ENCODE peak calls at places on chromosomes 2 and 18, in seven cellular contexts. One of them, this sample, is unnamed.

GRCh38 chr2:153047220-153047619 is 328.8 kb downstream of the ARL6IP6 start:
- DNase-seq in Panc1: no peak
- DNase-seq in SK-N-SH: no peak
- DNase-seq in HepG2: no peak
- DNase-seq in sigmoid colon: no peak
- DNase-seq in stomach: no peak
- DNase-seq in GM23338: peak; percentile 34
- DNase-seq in this sample: no peak

GRCh38 chr2:162379719-162380580 is 36.0 kb downstream of the GCA start:
- DNase-seq in stomach: no peak
- DNase-seq in GM23338: no peak
- DNase-seq in SK-N-SH: no peak
- DNase-seq in sigmoid colon: no peak
- DNase-seq in Panc1: no peak
- DNase-seq in HepG2: no peak
- DNase-seq in this sample: no peak

GRCh38 chr18:48342125-48342524 is 67.1 kb downstream of the ZBTB7C start:
- DNase-seq in SK-N-SH: peak; percentile 48
- DNase-seq in Panc1: no peak
- DNase-seq in GM23338: no peak
- DNase-seq in stomach: no peak
- DNase-seq in sigmoid colon: no peak
- DNase-seq in HepG2: no peak
- DNase-seq in this sample: no peak

GRCh38 chr2:45812039-45812500 is 160.6 kb downstream of the PRKCE start:
- DNase-seq in sigmoid colon: no peak
- DNase-seq in Panc1: no peak
- DNase-seq in HepG2: no peak
- DNase-seq in stomach: no peak
- DNase-seq in SK-N-SH: no peak
- DNase-seq in GM23338: no peak
- DNase-seq in this sample: no peak

GRCh38 chr18:50775207-50775606 is 44.6 kb downstream of the MRO start:
- DNase-seq in stomach: no peak
- DNase-seq in Panc1: no peak
- DNase-seq in HepG2: no peak
- DNase-seq in GM23338: peak; percentile 20
- DNase-seq in SK-N-SH: no peak
- DNase-seq in sigmoid colon: no peak
- DNase-seq in this sample: no peak

GRCh38 chr2:177758591-177759371 is 313.8 kb downstream of the PDE11A start:
- DNase-seq in Panc1: peak; percentile 8
- DNase-seq in GM23338: peak; percentile 82
- DNase-seq in HepG2: peak; percentile 16
- DNase-seq in stomach: no peak
- DNase-seq in sigmoid colon: no peak
- DNase-seq in SK-N-SH: peak; percentile 51
- DNase-seq in this sample: no peak

GRCh38 chr18:51865538-51865937 is 474.5 kb upstream of the DCC start:
- DNase-seq in sigmoid colon: no peak
- DNase-seq in SK-N-SH: no peak
- DNase-seq in GM23338: no peak
- DNase-seq in Panc1: no peak
- DNase-seq in HepG2: no peak
- DNase-seq in stomach: no peak
- DNase-seq in this sample: no peak

GRCh38 chr2:38152093-38152492 is 76.1 kb upstream of the CYP1B1 start:
- DNase-seq in stomach: no peak
- DNase-seq in GM23338: no peak
- DNase-seq in HepG2: no peak
- DNase-seq in Panc1: no peak
- DNase-seq in sigmoid colon: no peak
- DNase-seq in SK-N-SH: no peak
- DNase-seq in this sample: no peak

GRCh38 chr2:128308284-128308731 is 10.4 kb downstream of the HS6ST1 start:
- DNase-seq in Panc1: no peak
- DNase-seq in GM23338: no peak
- DNase-seq in sigmoid colon: peak; percentile 73
- DNase-seq in SK-N-SH: no peak
- DNase-seq in stomach: no peak
- DNase-seq in HepG2: no peak
- DNase-seq in this sample: no peak

GRCh38 chr2:237488295-237488694 is 1.2 kb downstream of the MLPH start:
- DNase-seq in SK-N-SH: no peak
- DNase-seq in sigmoid colon: no peak
- DNase-seq in Panc1: no peak
- DNase-seq in GM23338: no peak
- DNase-seq in stomach: peak; percentile 66
- DNase-seq in HepG2: no peak
- DNase-seq in this sample: no peak

GRCh38 chr18:48924621-48925601 is 25.9 kb downstream of the SMAD7 start:
- DNase-seq in Panc1: no peak
- DNase-seq in HepG2: no peak
- DNase-seq in GM23338: no peak
- DNase-seq in stomach: no peak
- DNase-seq in sigmoid colon: no peak
- DNase-seq in SK-N-SH: no peak
- DNase-seq in this sample: no peak

GRCh38 chr2:75289771-75290170 is 90.5 kb upstream of the TACR1 start:
- DNase-seq in stomach: no peak
- DNase-seq in sigmoid colon: no peak
- DNase-seq in GM23338: no peak
- DNase-seq in SK-N-SH: no peak
- DNase-seq in HepG2: no peak
- DNase-seq in Panc1: no peak
- DNase-seq in this sample: no peak

GRCh38 chr2:169797601-169798000 is 1.1 kb upstream of the SSB start:
- DNase-seq in sigmoid colon: no peak
- DNase-seq in GM23338: peak; percentile 54
- DNase-seq in SK-N-SH: no peak
- DNase-seq in Panc1: no peak
- DNase-seq in HepG2: no peak
- DNase-seq in stomach: no peak
- DNase-seq in this sample: no peak

GRCh38 chr18:51195602-51196115 is 1.8 kb downstream of the MEX3C start:
- DNase-seq in sigmoid colon: no peak
- DNase-seq in Panc1: no peak
- DNase-seq in SK-N-SH: peak; percentile 37
- DNase-seq in HepG2: peak; percentile 87
- DNase-seq in GM23338: peak; percentile 94
- DNase-seq in stomach: no peak
- DNase-seq in this sample: no peak

GRCh38 chr2:121213386-121213785 is 71.6 kb downstream of the TFCP2L1 start:
- DNase-seq in SK-N-SH: no peak
- DNase-seq in sigmoid colon: no peak
- DNase-seq in Panc1: no peak
- DNase-seq in stomach: no peak
- DNase-seq in HepG2: no peak
- DNase-seq in GM23338: no peak
- DNase-seq in this sample: no peak

GRCh38 chr2:190530211-190530639 is 4.3 kb downstream of the NEMP2 start:
- DNase-seq in GM23338: no peak
- DNase-seq in sigmoid colon: no peak
- DNase-seq in HepG2: peak; percentile 46
- DNase-seq in stomach: no peak
- DNase-seq in SK-N-SH: no peak
- DNase-seq in Panc1: no peak
- DNase-seq in this sample: no peak

GRCh38 chr2:216426938-216427337 is 14.7 kb downstream of the SMARCAL1 start:
- DNase-seq in Panc1: no peak
- DNase-seq in HepG2: no peak
- DNase-seq in GM23338: no peak
- DNase-seq in stomach: no peak
- DNase-seq in SK-N-SH: no peak
- DNase-seq in sigmoid colon: no peak
- DNase-seq in this sample: no peak

GRCh38 chr2:44360749-44361329 is 455 bp downstream of the PREPL start:
- DNase-seq in GM23338: no peak
- DNase-seq in stomach: no peak
- DNase-seq in sigmoid colon: no peak
- DNase-seq in Panc1: no peak
- DNase-seq in HepG2: peak; percentile 20
- DNase-seq in SK-N-SH: no peak
- DNase-seq in this sample: no peak

GRCh38 chr18:63301458-63301857 is 18.1 kb downstream of the BCL2 start:
- DNase-seq in GM23338: no peak
- DNase-seq in stomach: no peak
- DNase-seq in sigmoid colon: no peak
- DNase-seq in SK-N-SH: no peak
- DNase-seq in Panc1: no peak
- DNase-seq in HepG2: no peak
- DNase-seq in this sample: no peak

GRCh38 chr18:43031169-43031568 is 84.3 kb downstream of the RIT2 start:
- DNase-seq in sigmoid colon: no peak
- DNase-seq in HepG2: no peak
- DNase-seq in Panc1: no peak
- DNase-seq in stomach: no peak
- DNase-seq in GM23338: no peak
- DNase-seq in SK-N-SH: no peak
- DNase-seq in this sample: no peak

GRCh38 chr2:16005819-16006536 is 65.6 kb downstream of the MYCN start:
- DNase-seq in SK-N-SH: no peak
- DNase-seq in HepG2: peak; percentile 73
- DNase-seq in GM23338: no peak
- DNase-seq in sigmoid colon: no peak
- DNase-seq in Panc1: no peak
- DNase-seq in stomach: peak; percentile 37
- DNase-seq in this sample: no peak

GRCh38 chr2:165627463-165627862 is 158.0 kb downstream of the CSRNP3 start:
- DNase-seq in Panc1: no peak
- DNase-seq in HepG2: no peak
- DNase-seq in SK-N-SH: no peak
- DNase-seq in GM23338: no peak
- DNase-seq in sigmoid colon: no peak
- DNase-seq in stomach: no peak
- DNase-seq in this sample: no peak

GRCh38 chr2:135742307-135742838 is 718 bp downstream of the UBXN4 start:
- DNase-seq in Panc1: no peak
- DNase-seq in sigmoid colon: no peak
- DNase-seq in HepG2: peak; percentile 65
- DNase-seq in stomach: peak; percentile 35
- DNase-seq in SK-N-SH: no peak
- DNase-seq in GM23338: peak; percentile 63
- DNase-seq in this sample: no peak

GRCh38 chr18:60846396-60846795 is 473.8 kb upstream of the MC4R start:
- DNase-seq in SK-N-SH: peak; percentile 37
- DNase-seq in GM23338: no peak
- DNase-seq in stomach: no peak
- DNase-seq in HepG2: no peak
- DNase-seq in sigmoid colon: no peak
- DNase-seq in Panc1: no peak
- DNase-seq in this sample: no peak

GRCh38 chr2:169868951-169869350 is 41.7 kb downstream of the UBR3 start:
- DNase-seq in sigmoid colon: no peak
- DNase-seq in Panc1: no peak
- DNase-seq in stomach: no peak
- DNase-seq in GM23338: no peak
- DNase-seq in HepG2: no peak
- DNase-seq in SK-N-SH: no peak
- DNase-seq in this sample: no peak

GRCh38 chr18:74796928-74797576 is 199.4 kb downstream of the ZNF407 start:
- DNase-seq in SK-N-SH: peak; percentile 60
- DNase-seq in GM23338: no peak
- DNase-seq in sigmoid colon: no peak
- DNase-seq in HepG2: peak; percentile 24
- DNase-seq in stomach: no peak
- DNase-seq in Panc1: peak; percentile 36
- DNase-seq in this sample: no peak

GRCh38 chr18:52319423-52319822 is 20.6 kb upstream of the DCC start:
- DNase-seq in SK-N-SH: no peak
- DNase-seq in HepG2: no peak
- DNase-seq in Panc1: no peak
- DNase-seq in stomach: no peak
- DNase-seq in sigmoid colon: no peak
- DNase-seq in GM23338: no peak
- DNase-seq in this sample: no peak

GRCh38 chr2:127187081-127187775 is 32.9 kb downstream of the CYP27C1 start:
- DNase-seq in Panc1: no peak
- DNase-seq in GM23338: no peak
- DNase-seq in sigmoid colon: peak; percentile 30
- DNase-seq in stomach: peak; percentile 20
- DNase-seq in SK-N-SH: no peak
- DNase-seq in HepG2: no peak
- DNase-seq in this sample: peak; percentile 70

DNA sequence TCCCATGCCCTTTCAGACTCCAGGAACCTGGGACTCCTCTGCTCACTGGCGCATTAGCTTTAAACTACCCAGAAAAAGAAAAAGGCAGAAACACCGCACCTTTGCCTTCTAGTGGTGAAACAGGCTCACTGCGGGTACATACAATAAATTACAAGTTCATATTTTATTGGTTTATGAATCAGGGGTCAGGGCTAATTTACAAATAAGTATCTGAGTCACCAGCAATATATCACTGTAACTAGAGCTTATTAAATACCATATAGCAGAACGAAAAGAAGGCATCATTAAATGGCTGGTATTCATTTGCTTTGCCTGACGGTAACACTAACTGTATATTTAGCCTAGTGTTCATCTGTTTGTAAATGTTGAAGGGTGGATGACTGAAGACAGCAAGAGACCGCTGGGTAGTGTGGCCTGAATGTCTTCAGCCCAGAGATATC is 26.9 kb upstream of the DTNB start:
- DNase-seq in HepG2: peak; percentile 41
- DNase-seq in sigmoid colon: no peak
- DNase-seq in stomach: no peak
- DNase-seq in Panc1: peak; percentile 61
- DNase-seq in SK-N-SH: peak; percentile 76
- DNase-seq in GM23338: peak; percentile 76
- DNase-seq in this sample: no peak
- TF ChIP-seq CTCF in HepG2: peak; percentile 72
- TF ChIP-seq CTCF in sigmoid colon: peak; percentile 52
- TF ChIP-seq CTCF in stomach: peak; percentile 72
- TF ChIP-seq CTCF in Panc1: peak; percentile 89
- TF ChIP-seq CTCF in SK-N-SH: peak; percentile 91
- TF ChIP-seq CTCF in GM23338: peak; percentile 90
- TF ChIP-seq CTCF in this sample: peak; percentile 49

GRCh38 chr2:122960727-122961641 is 1064.1 kb upstream of the CNTNAP5 start:
- DNase-seq in SK-N-SH: no peak
- DNase-seq in Panc1: peak; percentile 90
- DNase-seq in HepG2: no peak
- DNase-seq in GM23338: no peak
- DNase-seq in sigmoid colon: no peak
- DNase-seq in stomach: no peak
- DNase-seq in this sample: no peak
- TF ChIP-seq POLR2AphosphoS5 in SK-N-SH: no peak
- TF ChIP-seq POLR2AphosphoS5 in Panc1: no peak
- TF ChIP-seq POLR2AphosphoS5 in HepG2: no peak
- TF ChIP-seq POLR2AphosphoS5 in GM23338: no peak
- TF ChIP-seq POLR2AphosphoS5 in sigmoid colon: no peak
- TF ChIP-seq POLR2AphosphoS5 in stomach: no peak
- TF ChIP-seq POLR2AphosphoS5 in this sample: no peak

GRCh38 chr2:218896501-218897393 is 16.1 kb downstream of the WNT10A start:
- DNase-seq in Panc1: no peak
- DNase-seq in HepG2: no peak
- DNase-seq in SK-N-SH: peak; percentile 74
- DNase-seq in stomach: peak; percentile 41
- DNase-seq in GM23338: peak; percentile 71
- DNase-seq in sigmoid colon: no peak
- DNase-seq in this sample: peak; percentile 79
- H3K4me3 ChIP-seq in Panc1: peak overlapping the region; percentile 26
- H3K4me3 ChIP-seq in HepG2: no peak overlapping the region
- H3K4me3 ChIP-seq in SK-N-SH: peak overlapping the region; percentile 3
- H3K4me3 ChIP-seq in stomach: peak overlapping the region; percentile 14
- H3K4me3 ChIP-seq in GM23338: peak overlapping the region; percentile 51
- H3K4me3 ChIP-seq in sigmoid colon: no peak overlapping the region
- H3K4me3 ChIP-seq in this sample: peak overlapping the region; percentile 6

GRCh38 chr2:140349695-140350094 is 1569.5 kb upstream of the NXPH2 start:
- DNase-seq in stomach: no peak
- DNase-seq in sigmoid colon: no peak
- DNase-seq in SK-N-SH: no peak
- DNase-seq in HepG2: no peak
- DNase-seq in Panc1: no peak
- DNase-seq in GM23338: no peak
- DNase-seq in this sample: no peak
- TF ChIP-seq CTCF in stomach: no peak
- TF ChIP-seq CTCF in sigmoid colon: no peak
- TF ChIP-seq CTCF in SK-N-SH: peak; percentile 13
- TF ChIP-seq CTCF in HepG2: no peak
- TF ChIP-seq CTCF in Panc1: peak; percentile 7
- TF ChIP-seq CTCF in GM23338: no peak
- TF ChIP-seq CTCF in this sample: no peak

This sample was measured in vagina.